ENCODE peak calls at places on chromosome 18, in nine cellular contexts. A is mammary epithelial cell, U is H1, C is left ventricle myocardium inferior, Y is body of pancreas, G is Karpas-422, S is cardiac muscle cell, M is neural progenitor cell, I is tibial artery. X is an unnamed sample. For H3K4me1 and H3K9me3, the result is how much of the 10 kb centered on the place peaks cover.

GRCh38 chr18:9673296-9674251 is 34.5 kb upstream of the RAB31 start:
- DNase-seq in C (no peak), U (no peak), I (no peak), A (peak), G (peak), M (peak), Y (peak), S (peak), X (no peak)

GRCh38 chr18:11553098-11553940 is 56.1 kb upstream of the SLC35G4 start:
- DNase-seq in A (peak), Y (peak), I (no peak), C (no peak), S (peak), M (peak), U (peak), G (peak), X (peak)

GRCh38 chr18:49258938-49259337 is 201.5 kb downstream of the DYM start:
- DNase-seq in G (no peak), U (no peak), I (no peak), S (no peak), M (no peak), A (no peak), Y (no peak), C (no peak), X (no peak)

GRCh38 chr18:47946889-47947288 is 16.4 kb upstream of the SMAD2 start:
- DNase-seq in M (no peak), A (no peak), C (no peak), G (no peak), S (no peak), I (no peak), U (no peak), Y (no peak), X (no peak)

GRCh38 chr18:46366211-46366610 is 262.0 kb downstream of the HAUS1 start:
- DNase-seq in A (no peak), S (no peak), C (no peak), M (no peak), G (no peak), U (no peak), Y (no peak), I (no peak), X (no peak)

GRCh38 chr18:36330435-36331049 is 33.0 kb downstream of the FHOD3 start:
- DNase-seq in A (peak), G (no peak), I (no peak), Y (no peak), M (no peak), U (peak), S (no peak), C (no peak), X (no peak)

GRCh38 chr18:34978533-34978893 is 62.7 kb upstream of the MAPRE2 start:
- DNase-seq in I (no peak), S (no peak), M (no peak), Y (no peak), U (no peak), G (peak), A (no peak), C (no peak), X (no peak)

GRCh38 chr18:48152549-48152948 is 222.1 kb upstream of the SMAD2 start:
- DNase-seq in I (no peak), U (no peak), G (no peak), Y (no peak), A (peak), M (no peak), S (peak), C (no peak), X (no peak)

GRCh38 chr18:79302120-79302519 is 93.6 kb upstream of the NFATC1 start:
- DNase-seq in I (no peak), U (no peak), S (no peak), A (no peak), Y (no peak), G (no peak), M (no peak), C (no peak), X (no peak)

GRCh38 chr18:11859903-11860407 is 8.7 kb downstream of the CHMP1B start:
- DNase-seq in U (peak), S (peak), M (no peak), G (peak), C (no peak), Y (no peak), A (peak), I (no peak), X (no peak)

GRCh38 chr18:24762417-24762816 is 302.0 kb downstream of the HRH4 start:
- DNase-seq in A (no peak), S (peak), I (no peak), Y (no peak), U (no peak), M (no peak), C (no peak), G (no peak), X (no peak)

GRCh38 chr18:79484661-79485621 is 89.2 kb downstream of the NFATC1 start:
- DNase-seq in I (peak), C (peak), Y (no peak), M (peak), S (peak), A (no peak), G (no peak), U (no peak), X (no peak)

GRCh38 chr18:12929477-12930083 is 18.2 kb upstream of the SEH1L start:
- DNase-seq in S (no peak), G (no peak), Y (no peak), U (no peak), I (no peak), A (no peak), C (no peak), M (no peak), X (no peak)

GRCh38 chr18:34122724-34123334 is 101.9 kb downstream of the NOL4 start:
- DNase-seq in S (peak), M (peak), U (no peak), I (no peak), C (no peak), Y (peak), A (peak), G (peak), X (no peak)

GRCh38 chr18:26407721-26408601 is 140.4 kb downstream of the KCTD1 start:
- DNase-seq in A (peak), M (no peak), I (no peak), Y (no peak), G (no peak), S (no peak), C (no peak), U (no peak), X (no peak)

GRCh38 chr18:12283256-12283655 is 24.8 kb upstream of the TUBB6 start:
- DNase-seq in I (no peak), C (no peak), G (no peak), Y (no peak), S (peak), U (peak), A (peak), M (peak), X (no peak)

GRCh38 chr18:49137093-49137492 is 186.3 kb upstream of the SMAD7 start:
- DNase-seq in G (no peak), I (no peak), U (no peak), C (no peak), A (no peak), Y (no peak), S (no peak), M (no peak), X (no peak)

GRCh38 chr18:34224423-34225217 is at the start of gene NOL4:
- DNase-seq in G (no peak), I (peak), C (no peak), A (peak), U (peak), Y (peak), S (peak), M (peak), X (peak)

GRCh38 chr18:6382968-6383367 is 31.7 kb downstream of the L3MBTL4 start:
- DNase-seq in C (no peak), Y (no peak), S (no peak), G (no peak), U (no peak), A (no peak), I (no peak), M (peak), X (no peak)

GRCh38 chr18:47928466-47928865 is 2.0 kb downstream of the SMAD2 start:
- DNase-seq in M (no peak), S (peak), C (no peak), Y (no peak), G (no peak), I (no peak), A (peak), U (no peak), X (no peak)

GRCh38 chr18:36381075-36381474 is 83.6 kb downstream of the FHOD3 start:
- DNase-seq in G (no peak), A (no peak), I (no peak), C (no peak), Y (no peak), U (no peak), S (no peak), M (no peak), X (no peak)

GRCh38 chr18:74457743-74458465 is 796 bp upstream of the DIPK1C start:
- DNase-seq in M (peak), G (no peak), A (no peak), C (peak), I (peak), Y (no peak), S (no peak), U (no peak), X (no peak)

GRCh38 chr18:34787931-34788532 is 77.9 kb downstream of the DTNA start:
- DNase-seq in C (no peak), U (no peak), Y (peak), A (peak), I (no peak), S (peak), G (peak), M (peak), X (peak)

GRCh38 chr18:37294951-37295350 is 270.6 kb downstream of the CELF4 start:
- DNase-seq in M (peak), S (peak), U (peak), Y (no peak), G (peak), C (no peak), I (no peak), A (no peak), X (peak)

GRCh38 chr18:39215920-39216319 is 1650.3 kb upstream of the CELF4 start:
- DNase-seq in M (no peak), S (no peak), A (no peak), Y (no peak), U (no peak), C (no peak), G (no peak), I (no peak), X (no peak)

GRCh38 chr18:79883461-79884295 is 67.8 kb downstream of the SLC66A2 start:
- DNase-seq in G (no peak), S (no peak), Y (no peak), U (no peak), C (no peak), M (no peak), I (no peak), A (no peak), X (no peak)

GRCh38 chr18:24754572-24754971 is 294.1 kb downstream of the HRH4 start:
- DNase-seq in I (no peak), S (no peak), A (no peak), C (no peak), U (no peak), M (no peak), G (no peak), Y (no peak), X (no peak)

GRCh38 chr18:79378416-79379250 is 17.1 kb upstream of the NFATC1 start:
- DNase-seq in G (peak), U (peak), A (peak), S (peak), I (peak), C (peak), M (peak), Y (peak), X (peak)

GRCh38 chr18:49322770-49323490 is 137.5 kb downstream of the DYM start:
- DNase-seq in M (no peak), C (no peak), Y (no peak), I (no peak), G (no peak), A (no peak), S (no peak), U (no peak), X (no peak)

GRCh38 chr18:6747646-6748045 is 18.1 kb downstream of the ARHGAP28 start:
- DNase-seq in Y (no peak), A (peak), G (no peak), M (no peak), S (peak), U (no peak), I (no peak), C (no peak), X (no peak)

GRCh38 chr18:69528439-69528838 is 127.8 kb downstream of the DOK6 start:
- DNase-seq in M (no peak), G (no peak), U (no peak), C (no peak), Y (no peak), I (no peak), A (peak), S (peak), X (no peak)

GRCh38 chr18:79806976-79807841 is 9.5 kb downstream of the KCNG2 start:
- DNase-seq in M (no peak), A (no peak), U (no peak), G (no peak), S (no peak), C (no peak), Y (no peak), I (no peak), X (no peak)

GRCh38 chr18:31741096-31741735 is 19.5 kb downstream of the SLC25A52 start:
- DNase-seq in A (peak), G (peak), S (peak), Y (peak), C (no peak), U (peak), I (no peak), M (peak), X (peak)

GRCh38 chr18:11081009-11081532 is 68.3 kb downstream of the PIEZO2 start:
- DNase-seq in U (no peak), Y (no peak), A (no peak), S (no peak), G (no peak), C (no peak), M (no peak), I (no peak), X (no peak)

GRCh38 chr18:25650201-25650941 is 298.4 kb upstream of the ZNF521 start:
- DNase-seq in I (no peak), S (peak), U (no peak), A (peak), C (no peak), Y (no peak), G (no peak), M (peak), X (no peak)

GRCh38 chr18:25896178-25896780 is 194.1 kb downstream of the SS18 start:
- DNase-seq in S (peak), A (peak), Y (no peak), C (no peak), U (no peak), M (peak), G (peak), I (no peak), X (no peak)

GRCh38 chr18:44725300-44726096 is 44.8 kb downstream of the SETBP1 start:
- DNase-seq in S (peak), I (no peak), M (no peak), A (peak), Y (peak), G (no peak), C (no peak), U (no peak), X (no peak)

GRCh38 chr18:63588869-63589268 is 1.7 kb downstream of the SERPINB13 start:
- DNase-seq in G (no peak), S (no peak), C (no peak), Y (no peak), A (no peak), I (no peak), M (no peak), U (no peak), X (no peak)

GRCh38 chr18:63591725-63592124 is 4.6 kb downstream of the SERPINB13 start:
- DNase-seq in C (no peak), Y (no peak), I (no peak), M (no peak), A (no peak), S (no peak), G (no peak), U (no peak), X (no peak)

GRCh38 chr18:63590966-63591695 is 4.0 kb downstream of the SERPINB13 start:
- DNase-seq in C (no peak), A (no peak), Y (no peak), U (no peak), I (no peak), S (no peak), G (no peak), M (no peak), X (no peak)

GRCh38 chr18:63590368-63590767 is 3.2 kb downstream of the SERPINB13 start:
- DNase-seq in U (no peak), G (no peak), A (no peak), S (peak), M (no peak), C (no peak), Y (no peak), I (no peak), X (no peak)

GRCh38 chr18:63592506-63592905 is 5.4 kb downstream of the SERPINB13 start:
- DNase-seq in A (no peak), U (no peak), Y (no peak), C (no peak), M (no peak), I (no peak), G (no peak), S (no peak), X (no peak)
- H3K4me3 ChIP-seq in A (no peak), U (no peak), Y (no peak), C (no peak), M (no peak), I (no peak), G (no peak), S (no peak), X (no peak)

GRCh38 chr18:2963048-2963447 is 49.9 kb downstream of the LPIN2 start:
- DNase-seq in M (no peak), U (no peak), Y (no peak), I (no peak), C (no peak), G (peak), A (no peak), S (no peak), X (no peak)
- H3K4me1 ChIP-seq in M (under half), U (under half), Y (under half), I (half or more), C (half or more), G (half or more), A (under half), S (under half), X (under half)

DNA sequence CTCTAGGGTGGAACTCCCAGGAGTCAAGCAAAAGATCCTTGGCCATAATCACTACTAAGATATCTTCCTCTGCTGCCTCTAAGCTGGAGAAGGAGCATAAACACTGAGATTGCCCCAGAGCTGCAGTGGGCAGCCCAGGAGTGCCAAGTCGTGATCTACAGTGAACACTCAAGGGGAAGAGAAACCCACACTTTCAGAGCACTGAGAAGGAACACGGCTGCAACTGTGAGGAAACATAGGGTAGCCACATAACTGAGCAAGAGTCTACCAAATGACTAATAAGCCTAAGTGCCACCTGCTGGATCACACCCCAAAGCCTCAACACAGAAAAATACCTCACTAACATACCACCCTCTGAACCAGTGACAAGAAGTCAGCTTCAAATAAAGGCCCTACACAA is 79.6 kb upstream of the RAB12 start:
- DNase-seq in M (no peak), Y (no peak), S (no peak), U (peak), A (no peak), G (no peak), I (peak), C (no peak), X (no peak)
- H3K9me3 ChIP-seq in M (under half), Y (under half), S (under half), U (under half), A (under half), G (under half), I (under half), C (under half), X (under half)

GRCh38 chr18:58638446-58638845 is 9.6 kb upstream of the ALPK2 start:
- DNase-seq in A (no peak), G (peak), S (no peak), C (no peak), Y (no peak), M (no peak), I (no peak), U (no peak), X (no peak)
- H3K4me3 ChIP-seq in A (no peak), G (no peak), S (no peak), C (no peak), Y (no peak), M (no peak), I (no peak), U (no peak), X (no peak)

DNA sequence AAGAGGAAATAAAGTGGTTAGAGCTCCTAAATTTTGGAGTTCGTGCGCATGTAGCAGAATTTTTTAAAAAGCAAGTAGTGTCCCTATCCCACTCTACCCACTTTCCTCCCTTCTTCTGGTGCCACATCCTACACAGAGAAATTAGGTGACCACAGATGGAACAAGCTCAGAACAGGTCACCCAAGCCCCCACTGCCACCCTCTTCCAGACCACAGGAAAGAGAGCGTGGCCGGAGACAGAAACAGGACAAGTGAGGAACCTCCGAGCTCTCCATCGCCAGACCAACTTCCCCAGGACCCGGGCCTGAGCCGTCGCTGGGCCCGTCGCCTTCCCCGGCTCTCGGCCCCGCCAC is 433 bp downstream of the NPC1 start:
- DNase-seq in C (no peak), A (no peak), Y (no peak), U (no peak), M (no peak), I (no peak), S (no peak), G (peak), X (no peak)
- H3K4me1 ChIP-seq in C (under half), A (under half), Y (under half), U (under half), M (under half), I (under half), S (under half), G (under half), X (under half)

GRCh38 chr18:56747032-56747658 is 96.0 kb downstream of the WDR7 start:
- DNase-seq in U (no peak), I (no peak), M (no peak), C (no peak), Y (no peak), G (peak), A (no peak), S (no peak), X (no peak)

GRCh38 chr18:56743115-56743514 is 92.0 kb downstream of the WDR7 start:
- DNase-seq in G (no peak), A (no peak), S (no peak), M (no peak), Y (no peak), C (no peak), U (no peak), I (no peak), X (no peak)

GRCh38 chr18:56747857-56748256 is 96.7 kb downstream of the WDR7 start:
- DNase-seq in S (no peak), C (no peak), M (no peak), A (no peak), U (no peak), I (no peak), Y (no peak), G (no peak), X (no peak)

GRCh38 chr18:56748698-56749268 is 97.6 kb downstream of the WDR7 start:
- DNase-seq in I (no peak), Y (no peak), U (no peak), C (no peak), S (peak), M (peak), G (peak), A (peak), X (no peak)
- H3K9me3 ChIP-seq in I (under half), Y (under half), U (under half), C (under half), S (under half), M (under half), G (under half), A (under half), X (under half)

GRCh38 chr18:76502551-76502950 is 7.5 kb upstream of the ZNF516 start:
- DNase-seq in S (no peak), U (no peak), A (no peak), G (no peak), C (no peak), Y (no peak), M (no peak), I (no peak), X (no peak)
- H3K4me3 ChIP-seq in S (no peak), U (no peak), A (no peak), G (no peak), C (no peak), Y (no peak), M (no peak), I (no peak), X (no peak)

GRCh38 chr18:5287854-5288253 is 7.7 kb downstream of the ZBTB14 start:
- DNase-seq in U (no peak), M (peak), C (no peak), S (no peak), Y (no peak), A (no peak), G (peak), I (no peak), X (no peak)
- H3K4me1 ChIP-seq in U (under half), M (under half), C (under half), S (under half), Y (under half), A (under half), G (under half), I (under half), X (under half)

GRCh38 chr18:52136532-52136931 is 203.5 kb upstream of the DCC start:
- DNase-seq in S (no peak), G (no peak), M (no peak), Y (no peak), A (no peak), C (no peak), I (no peak), U (no peak), X (no peak)
- H3K9me3 ChIP-seq in S (under half), G (under half), M (under half), Y (under half), A (under half), C (under half), I (under half), U (under half), X (under half)